ENCODE peak calls at places on chromosomes 1 and 21, in eight cellular contexts. Y, O, T, R, B, V, J and N are unnamed samples.
A peak's percentile ranks its signal among the peaks of the same experiment; 100 is the strongest.

GRCh38 chr1:198713081-198713480 is 74.2 kb downstream of the PTPRC start:
- DNase-seq in R (no peak), B (peak; percentile 19), O (peak; percentile 49), V (no peak), J (no peak), T (no peak), Y (no peak), N (peak; percentile 59)

GRCh38 chr1:21903638-21904474 is 33.3 kb downstream of the HSPG2 start:
- DNase-seq in B (no peak), T (no peak), V (peak; percentile 26), R (no peak), O (no peak), J (no peak), Y (no peak), N (no peak)

GRCh38 chr1:53587252-53587992 is 128.2 kb downstream of the DMRTB1 start:
- DNase-seq in T (no peak), V (no peak), R (no peak), B (no peak), J (no peak), Y (no peak), O (no peak), N (no peak)

GRCh38 chr1:150235436-150235851 is 468 bp downstream of the ANP32E start:
- DNase-seq in R (peak; percentile 20), J (peak; percentile 37), T (no peak), O (peak; percentile 12), V (no peak), Y (no peak), B (no peak), N (no peak)

GRCh38 chr21:44920694-44921604 is at the start of gene ITGB2:
- DNase-seq in R (peak; percentile 60), T (peak; percentile 84), B (no peak), O (no peak), V (peak; percentile 43), Y (no peak), J (no peak), N (no peak)

GRCh38 chr1:217924924-217925323 is 293.8 kb downstream of the SPATA17 start:
- DNase-seq in J (no peak), V (no peak), B (no peak), T (no peak), Y (no peak), O (peak; percentile 11), R (no peak), N (no peak)

GRCh38 chr1:7702365-7702764 is 68.7 kb upstream of the VAMP3 start:
- DNase-seq in Y (no peak), R (no peak), V (no peak), J (peak; percentile 47), T (no peak), B (no peak), O (no peak), N (no peak)

GRCh38 chr1:222749927-222750326 is 12.9 kb downstream of the FAM177B start:
- DNase-seq in T (no peak), J (peak; percentile 93), R (no peak), V (no peak), B (no peak), Y (no peak), O (no peak), N (no peak)

GRCh38 chr1:39255212-39255611 is 50.7 kb downstream of the MACF1 start:
- DNase-seq in Y (no peak), B (no peak), J (no peak), R (no peak), V (no peak), T (no peak), O (peak; percentile 63), N (no peak)

GRCh38 chr1:186807162-186807561 is 21.6 kb upstream of the PLA2G4A start:
- DNase-seq in T (no peak), B (no peak), R (no peak), Y (no peak), O (no peak), V (no peak), J (no peak), N (no peak)

GRCh38 chr1:150875197-150876110 is 945 bp downstream of the ARNT start:
- DNase-seq in B (no peak), T (no peak), Y (no peak), R (peak; percentile 4), V (no peak), J (no peak), O (no peak), N (peak; percentile 16)

GRCh38 chr1:240806201-240806745 is 194.3 kb upstream of the GREM2 start:
- DNase-seq in R (no peak), O (no peak), B (no peak), Y (no peak), V (no peak), J (no peak), T (no peak), N (no peak)

DNA sequence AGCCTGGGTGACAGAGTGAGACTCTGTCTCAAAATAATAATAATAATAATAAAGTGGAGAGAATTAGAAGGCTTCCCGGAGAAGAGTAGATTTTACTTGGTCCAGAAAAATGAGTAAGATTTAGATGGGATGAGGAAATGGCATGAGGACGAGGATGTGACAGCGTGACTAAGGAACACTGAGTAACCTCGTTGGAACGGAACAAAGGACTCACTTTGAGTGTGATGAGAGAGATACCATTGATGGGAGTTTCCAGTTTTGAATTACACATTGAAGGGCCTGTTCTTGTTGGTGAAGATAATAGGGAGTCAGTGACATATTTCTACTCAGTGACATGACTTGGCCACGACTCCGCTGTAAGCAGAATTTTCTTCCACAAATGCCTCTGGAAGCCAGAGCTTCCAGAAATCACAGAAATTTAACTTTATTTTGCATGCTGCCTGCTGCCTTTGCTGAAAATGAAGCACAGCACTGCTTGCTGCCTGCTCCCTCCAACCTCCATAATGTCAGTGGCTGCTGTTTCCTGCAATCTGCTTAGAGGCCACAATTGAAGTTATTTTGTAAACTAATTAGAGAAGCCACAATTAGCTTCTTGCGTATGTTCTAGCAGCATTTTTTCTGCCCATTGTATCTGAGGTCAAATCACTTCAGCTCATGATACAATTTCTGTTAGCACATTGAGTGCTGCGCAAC is 33.7 kb upstream of the FBXO28 start:
- DNase-seq in O (peak; percentile 74), Y (no peak), T (no peak), V (no peak), B (no peak), J (no peak), R (no peak), N (peak; percentile 48)
- H3K27ac ChIP-seq in O (peak overlapping the region; percentile 8), Y (no peak overlapping the region), T (no peak overlapping the region), V (no peak overlapping the region), B (no peak overlapping the region), J (no peak overlapping the region), R (no peak overlapping the region), N (no peak overlapping the region)

DNA sequence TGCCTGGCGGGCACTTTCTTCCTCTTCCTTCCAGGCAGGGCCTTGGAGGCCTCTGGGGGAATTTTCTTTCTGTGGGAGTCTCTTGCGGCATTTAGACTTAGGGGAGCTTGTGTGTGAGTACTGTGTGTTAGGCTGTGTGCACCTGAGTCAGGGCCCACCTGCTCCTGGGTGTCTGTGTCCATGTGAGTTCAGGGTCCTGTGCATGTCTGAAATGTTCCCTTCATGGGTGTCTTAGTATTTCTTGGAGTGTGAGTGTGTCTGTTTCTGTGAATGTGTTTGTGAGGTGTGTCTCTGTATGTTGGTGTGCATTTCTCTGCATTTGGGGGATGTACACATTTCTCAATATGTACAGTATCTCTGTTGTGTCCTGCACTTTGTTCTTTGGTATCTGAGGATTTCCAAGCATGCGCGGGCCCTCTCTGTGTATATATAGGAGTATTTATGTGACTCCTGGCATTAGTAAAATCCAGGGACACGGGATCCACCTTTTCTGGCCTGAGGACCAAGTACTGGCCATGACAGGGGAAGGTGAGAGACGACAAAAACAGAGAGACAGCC is 2.4 kb downstream of the TFAP2E start:
- DNase-seq in T (no peak), Y (no peak), R (no peak), J (no peak), O (no peak), V (no peak), B (no peak), N (no peak)
- H3K27ac ChIP-seq in T (no peak overlapping the region), Y (no peak overlapping the region), R (no peak overlapping the region), J (no peak overlapping the region), O (no peak overlapping the region), V (no peak overlapping the region), B (no peak overlapping the region), N (no peak overlapping the region)

GRCh38 chr1:1627842-1628655 is 3.9 kb upstream of the MMP23B start:
- DNase-seq in R (no peak), J (no peak), Y (no peak), B (no peak), V (no peak), O (no peak), T (peak; percentile 56), N (no peak)

GRCh38 chr1:1630191-1630964 is 1.6 kb upstream of the MMP23B start:
- DNase-seq in O (peak; percentile 61), B (no peak), R (peak; percentile 64), J (peak; percentile 97), T (peak; percentile 71), V (peak; percentile 47), Y (no peak), N (no peak)

GRCh38 chr1:1630965-1631792 is 794 bp upstream of the MMP23B start:
- DNase-seq in Y (no peak), B (no peak), R (no peak), V (peak; percentile 61), J (peak; percentile 46), O (peak; percentile 36), T (peak; percentile 69), N (no peak)

GRCh38 chr1:1628656-1629429 is 3.1 kb upstream of the MMP23B start:
- DNase-seq in O (no peak), Y (no peak), B (no peak), V (no peak), T (peak; percentile 54), R (no peak), J (peak; percentile 65), N (no peak)

DNA sequence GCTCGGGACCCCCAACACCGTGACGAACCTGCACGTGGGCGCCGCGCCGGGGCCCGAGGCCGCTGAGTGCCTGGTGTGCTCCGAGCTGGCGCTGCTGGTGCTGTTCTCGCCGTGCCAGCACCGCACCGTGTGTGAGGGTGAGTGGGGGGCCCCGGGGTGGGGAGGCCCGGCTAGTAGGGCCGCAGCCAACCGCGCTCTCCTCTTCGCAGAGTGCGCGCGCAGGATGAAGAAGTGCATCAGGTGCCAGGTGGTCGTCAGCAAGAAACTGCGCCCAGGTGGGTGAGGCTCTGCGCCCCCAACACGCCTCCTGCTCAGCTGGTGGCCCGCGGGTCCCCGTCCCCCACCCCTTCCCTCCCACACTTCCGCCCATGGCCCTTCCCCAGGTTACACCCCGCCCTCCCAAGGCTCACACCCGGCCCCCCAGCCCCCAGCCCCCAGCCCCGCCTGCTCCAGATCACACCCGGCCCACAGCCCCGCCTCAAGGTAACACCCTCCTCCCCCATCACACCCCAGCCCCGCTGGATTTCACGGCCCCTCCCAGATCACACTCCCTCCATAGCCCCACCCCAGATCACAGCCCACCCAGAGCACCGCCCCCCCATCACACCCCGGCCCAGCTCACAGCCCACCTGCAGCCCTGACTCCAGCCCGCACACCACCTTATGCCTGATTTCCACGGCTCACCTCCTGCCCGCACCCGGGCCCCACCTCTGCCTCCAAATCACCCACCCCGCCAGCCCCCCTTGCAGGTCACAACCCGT is 2.4 kb upstream of the MMP23B start:
- DNase-seq in Y (no peak), T (peak; percentile 64), B (no peak), V (no peak), R (no peak), J (peak; percentile 83), O (no peak), N (no peak)
- H3K27ac ChIP-seq in Y (peak overlapping the region; percentile 90), T (no peak overlapping the region), B (no peak overlapping the region), V (no peak overlapping the region), R (no peak overlapping the region), J (peak overlapping the region; percentile 33), O (no peak overlapping the region), N (no peak overlapping the region)

DNA sequence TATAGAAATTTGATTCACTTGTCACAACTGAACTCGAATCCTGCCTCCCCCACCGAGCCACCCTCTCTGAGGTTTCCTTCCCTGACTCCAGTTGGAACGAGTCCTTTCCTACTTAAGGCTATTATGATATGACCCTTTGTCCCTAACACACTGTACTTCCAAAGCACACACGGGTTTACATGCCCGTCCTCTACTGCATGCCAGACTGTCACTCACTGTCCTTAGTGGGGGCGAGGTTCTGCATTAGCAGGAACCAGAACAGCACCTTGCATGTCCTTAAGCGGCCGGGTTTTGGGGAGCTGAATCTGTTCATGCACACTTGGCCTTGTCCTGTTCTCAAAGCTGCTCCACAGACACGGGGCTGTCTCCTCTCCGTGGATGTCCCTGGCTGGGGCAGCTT is 164.6 kb upstream of the KCNJ6 start:
- DNase-seq in Y (no peak), B (no peak), J (no peak), O (no peak), T (no peak), V (no peak), R (no peak), N (no peak)
- H3K27ac ChIP-seq in Y (no peak overlapping the region), B (no peak overlapping the region), J (no peak overlapping the region), O (no peak overlapping the region), T (no peak overlapping the region), V (no peak overlapping the region), R (no peak overlapping the region), N (no peak overlapping the region)